ENCODE peak calls at places on chromosomes 6 and 20, in four cellular contexts. H is WTC11, X is HepG2, O is K562. Q is an unnamed sample.
A peak's percentile ranks its signal among the peaks of the same experiment; 100 is the strongest.

GRCh38 chr6:29705389-29706231 is 17.6 kb upstream of the HLA-F start:
- DNase-seq in O (peak; percentile 54), X (peak; percentile 62), H (no peak), Q (peak; percentile 38)

GRCh38 chr20:60453847-60454246 is 495.6 kb downstream of the CDH26 start:
- DNase-seq in H (peak; percentile 65), X (no peak), O (peak; percentile 18), Q (no peak)

GRCh38 chr20:49713779-49714712 is at the start of gene B4GALT5:
- DNase-seq in O (peak; percentile 88), H (peak; percentile 94), X (peak; percentile 66), Q (peak; percentile 72)

GRCh38 chr6:28225056-28225834 is at the start of gene ZSCAN9:
- DNase-seq in X (peak; percentile 86), H (peak; percentile 88), O (peak; percentile 83), Q (peak; percentile 48)

GRCh38 chr20:47432251-47433210 is 69.2 kb upstream of the NCOA3 start:
- DNase-seq in H (no peak), X (peak; percentile 71), O (no peak), Q (peak; percentile 87)

GRCh38 chr6:110643175-110643574 is 166.8 kb upstream of the SLC22A16 start:
- DNase-seq in H (no peak), O (no peak), X (no peak), Q (no peak)

GRCh38 chr6:80548496-80548895 is 442.0 kb downstream of the BCKDHB start:
- DNase-seq in X (no peak), H (no peak), O (no peak), Q (no peak)

GRCh38 chr6:92011681-92012245 is 1407.6 kb downstream of the EPHA7 start:
- DNase-seq in O (no peak), X (no peak), H (no peak), Q (no peak)

GRCh38 chr6:104829183-104829958 is 30.3 kb downstream of the HACE1 start:
- DNase-seq in H (no peak), X (no peak), O (no peak), Q (no peak)

GRCh38 chr6:63267046-63267445 is 52.7 kb downstream of the LGSN start:
- DNase-seq in O (no peak), H (no peak), X (no peak), Q (no peak)

GRCh38 chr6:71887006-71887743 is 825 bp downstream of the RIMS1 start:
- DNase-seq in H (peak; percentile 26), X (no peak), O (no peak), Q (no peak)

GRCh38 chr6:7129784-7130569 is 22.2 kb downstream of the RREB1 start:
- DNase-seq in O (no peak), X (peak; percentile 71), H (no peak), Q (no peak)

GRCh38 chr6:13500264-13500663 is 12.9 kb upstream of the GFOD1 start:
- DNase-seq in X (no peak), O (no peak), H (no peak), Q (no peak)

GRCh38 chr6:2498224-2498623 is 252.5 kb downstream of the MYLK4 start:
- DNase-seq in X (no peak), O (no peak), H (no peak), Q (no peak)

DNA sequence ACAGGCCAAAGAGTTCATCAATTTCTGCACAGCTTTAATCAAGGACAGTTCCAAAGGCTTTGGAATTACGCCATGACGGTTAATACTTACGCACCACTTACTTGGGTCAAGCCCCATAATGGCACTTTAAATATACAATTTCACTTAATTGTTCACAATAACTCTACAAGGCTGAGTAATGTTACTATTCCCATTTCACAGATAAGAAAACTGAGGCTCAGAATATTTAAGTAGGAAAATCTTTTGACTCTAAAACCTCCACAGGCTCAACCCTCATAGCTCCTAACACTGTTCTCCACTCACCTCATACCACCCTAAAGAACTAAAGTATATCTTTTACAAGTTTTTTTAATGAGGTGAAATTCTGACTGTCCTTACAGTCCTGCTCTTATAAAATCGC is 91.9 kb upstream of the SAMD5 start:
- DNase-seq in H (no peak), X (no peak), O (no peak), Q (no peak)
- TF ChIP-seq NR3C1 in H (no peak), X (no peak), O (no peak), Q (no peak)

GRCh38 chr6:118959903-118960302 is 24.9 kb upstream of the MCM9 start:
- DNase-seq in H (no peak), O (no peak), X (no peak), Q (no peak)
- TF ChIP-seq NR3C1 in H (no peak), O (no peak), X (no peak), Q (no peak)

DNA sequence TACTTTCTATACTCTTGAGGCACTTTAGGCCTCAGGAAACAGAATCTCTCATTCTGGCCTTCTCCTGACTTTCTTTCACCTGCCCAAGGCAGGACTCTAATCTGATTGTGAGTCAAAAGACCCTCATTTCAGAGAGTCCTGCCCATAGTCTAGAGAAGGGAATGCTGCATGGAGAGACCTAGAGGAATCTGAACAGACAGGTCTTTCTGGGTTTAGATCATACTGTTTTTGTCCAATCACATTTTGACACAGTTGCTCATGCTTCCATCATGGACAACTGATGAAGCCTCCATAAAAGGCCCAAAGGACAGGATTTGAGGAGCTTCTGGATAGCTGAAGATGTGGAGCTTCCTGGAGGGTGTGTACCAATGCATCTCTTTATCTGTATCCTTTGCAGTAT is 48.1 kb upstream of the BTBD3 start:
- DNase-seq in H (no peak), X (no peak), O (no peak), Q (no peak)
- TF ChIP-seq NR3C1 in H (no peak), X (no peak), O (no peak), Q (no peak)

GRCh38 chr6:144170044-144170443 is 19.7 kb downstream of the STX11 start:
- DNase-seq in X (no peak), H (no peak), O (no peak), Q (no peak)
- TF ChIP-seq NR3C1 in X (no peak), H (no peak), O (no peak), Q (no peak)

GRCh38 chr6:34546551-34547321 is 9.4 kb downstream of the SPDEF start:
- DNase-seq in H (no peak), O (no peak), X (no peak), Q (peak; percentile 35)
- TF ChIP-seq NR3C1 in H (no peak), O (no peak), X (no peak), Q (no peak)

GRCh38 chr20:5714261-5715041 is 35.8 kb upstream of the SHLD1 start:
- DNase-seq in X (peak; percentile 100), H (no peak), O (no peak), Q (peak; percentile 79)
- TF ChIP-seq NR3C1 in X (no peak), H (no peak), O (no peak), Q (no peak)

DNA sequence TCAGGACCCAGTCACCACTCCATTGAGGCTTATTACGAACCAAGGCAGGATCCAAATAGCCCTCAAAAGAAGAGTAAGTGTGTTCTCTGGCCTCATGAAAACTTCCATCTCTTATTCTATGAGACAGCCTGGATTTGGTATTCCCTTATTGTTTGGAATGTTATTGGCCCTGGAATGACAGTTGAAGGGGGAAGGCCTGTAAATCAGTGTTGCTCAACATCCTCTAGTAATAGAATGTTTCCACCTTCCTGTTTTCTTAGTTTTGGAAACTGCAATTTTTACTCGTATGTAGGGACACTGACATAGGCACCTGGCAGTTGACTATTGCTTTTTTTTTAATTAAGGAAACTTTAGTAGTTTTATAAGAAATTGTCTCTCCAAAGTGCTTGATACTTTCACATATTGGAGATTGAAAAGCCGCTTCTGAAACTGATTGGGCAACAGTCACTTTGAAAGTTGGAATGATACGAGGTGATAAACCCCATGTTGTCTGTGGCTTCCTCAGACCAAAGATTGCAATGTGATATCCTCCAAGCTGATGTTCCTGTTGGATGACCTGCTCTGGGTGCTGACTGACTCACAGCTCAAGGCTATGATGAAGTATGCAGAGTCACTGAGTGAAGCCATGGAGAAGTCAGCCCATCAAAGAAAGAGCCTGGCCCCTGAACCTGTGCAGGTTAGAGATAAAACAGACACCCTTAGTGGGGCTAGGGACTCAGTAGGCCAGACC is 43.1 kb downstream of the BLTP3A start:
- DNase-seq in O (peak; percentile 63), X (no peak), H (no peak), Q (no peak)
- TF ChIP-seq NR3C1 in O (no peak), X (no peak), H (no peak), Q (no peak)

DNA sequence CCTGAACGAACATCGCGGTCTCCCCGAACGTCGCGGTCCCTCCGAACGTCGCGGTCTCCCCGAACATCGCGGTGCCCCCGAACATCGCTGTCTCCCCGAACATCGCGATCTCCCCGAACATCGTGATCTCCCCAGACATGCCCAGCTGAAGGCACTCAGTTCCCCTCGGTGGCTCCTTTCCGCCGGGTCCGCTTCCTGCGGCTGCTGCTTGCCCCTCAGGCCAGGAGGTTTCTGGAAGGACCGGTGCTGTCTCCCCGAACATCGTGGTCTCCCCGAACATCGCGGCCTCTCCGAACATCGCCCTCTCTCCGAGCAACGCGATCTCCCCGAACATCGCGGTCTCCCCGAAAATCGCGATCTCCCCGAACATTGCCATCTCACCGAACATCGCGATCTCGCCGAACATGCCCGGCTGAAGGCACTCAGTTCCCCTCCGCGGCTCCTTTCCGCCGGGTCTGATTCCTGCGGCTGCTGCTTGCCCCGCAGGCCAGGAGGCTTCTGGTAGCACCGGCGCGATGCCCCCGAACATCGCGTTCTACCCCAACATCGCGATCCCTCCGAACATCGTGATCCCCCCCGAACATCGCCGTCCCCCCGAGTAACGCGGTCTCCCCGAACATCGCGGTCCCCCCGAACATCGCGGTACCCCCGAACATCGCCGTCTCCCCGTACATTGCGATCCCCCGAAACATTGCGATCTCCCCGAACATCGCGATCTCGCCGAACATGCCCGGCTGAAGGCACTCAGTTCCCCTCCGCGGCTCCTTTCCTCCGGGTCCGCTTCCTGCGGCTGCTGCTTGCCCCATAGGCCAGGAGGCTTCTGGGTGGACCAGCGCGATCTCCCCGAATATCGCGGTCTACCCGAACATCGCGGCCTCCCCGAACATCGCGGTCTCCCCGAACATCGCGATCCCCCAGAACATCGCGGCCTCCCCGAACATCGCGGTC is 774 bp downstream of the ULBP1 start:
- DNase-seq in O (no peak), X (no peak), H (peak; percentile 40), Q (no peak)
- TF ChIP-seq NR3C1 in O (no peak), X (no peak), H (no peak), Q (no peak)